ENCODE peak calls at places on chromosomes 6 and 20, in six cellular contexts. A is Caki2; M is ureter; H is NCI-H2029; D is stimulated activated CD8-positive, alpha-beta memory T cell treated with anti-CD3 and anti-CD28 coated beads, Interleukin-12 subunit alpha, Interleukin-12 subunit beta, amount 100 ng/mL, for 4 hours; B is PC-9. U is an unnamed sample.

GRCh38 chr6:57221191-57221935 is 744 bp downstream of the RAB23 start:
- DNase-seq in A (peak), M (peak), H (peak), D (peak), B (peak), U (peak)

GRCh38 chr20:17873410-17874270 is 95.0 kb downstream of the SNX5 start:
- DNase-seq in A (peak), M (peak), H (peak), D (no peak), B (peak), U (peak)

GRCh38 chr6:112933947-112934346 is 586.8 kb downstream of the RFPL4B start:
- DNase-seq in A (no peak), M (no peak), H (no peak), D (no peak), B (no peak), U (no peak)

GRCh38 chr6:51562198-51562597 is 525.2 kb downstream of the PKHD1 start:
- DNase-seq in A (no peak), M (no peak), H (no peak), D (no peak), B (no peak), U (no peak)

GRCh38 chr6:166465671-166466087 is 82.9 kb upstream of the MPC1 start:
- DNase-seq in A (no peak), M (no peak), H (no peak), D (no peak), B (no peak), U (no peak)

GRCh38 chr20:44522841-44523240 is 971 bp upstream of the SERINC3 start:
- DNase-seq in A (no peak), M (no peak), H (no peak), D (no peak), B (no peak), U (no peak)

GRCh38 chr20:59785118-59785959 is 148.1 kb downstream of the SYCP2 start:
- DNase-seq in A (no peak), M (peak), H (no peak), D (no peak), B (no peak), U (no peak)

GRCh38 chr20:31630187-31630790 is 7.4 kb upstream of the COX4I2 start:
- DNase-seq in A (no peak), M (no peak), H (peak), D (no peak), B (no peak), U (no peak)

GRCh38 chr6:13089296-13089994 is 238.9 kb downstream of the TBC1D7 start:
- DNase-seq in A (no peak), M (no peak), H (no peak), D (no peak), B (no peak), U (no peak)

GRCh38 chr20:24787621-24788020 is 161.4 kb upstream of the CST7 start:
- DNase-seq in A (no peak), M (no peak), H (no peak), D (no peak), B (no peak), U (no peak)

GRCh38 chr20:645318-646106 is 7.5 kb downstream of the SRXN1 start:
- DNase-seq in A (peak), M (peak), H (peak), D (peak), B (peak), U (peak)

GRCh38 chr6:24445704-24446103 is 43.0 kb downstream of the MRS2 start:
- DNase-seq in A (no peak), M (no peak), H (no peak), D (no peak), B (no peak), U (no peak)

GRCh38 chr20:63635431-63636141 is 8.7 kb upstream of the GMEB2 start:
- DNase-seq in A (no peak), M (no peak), H (no peak), D (peak), B (no peak), U (no peak)

GRCh38 chr6:5763871-5764270 is 242.9 kb downstream of the NRN1 start:
- DNase-seq in A (peak), M (no peak), H (no peak), D (no peak), B (no peak), U (no peak)

GRCh38 chr20:62900692-62901584 is 25.4 kb downstream of the DIDO1 start:
- DNase-seq in A (peak), M (no peak), H (peak), D (no peak), B (peak), U (peak)

GRCh38 chr20:35871311-35871771 is 83.0 kb downstream of the SCAND1 start:
- DNase-seq in A (no peak), M (peak), H (no peak), D (no peak), B (peak), U (no peak)

GRCh38 chr6:43267619-43268347 is 24.5 kb downstream of the TTBK1 start:
- DNase-seq in A (no peak), M (no peak), H (peak), D (no peak), B (no peak), U (no peak)

GRCh38 chr6:144922120-144922722 is 637.1 kb downstream of the UTRN start:
- DNase-seq in A (no peak), M (no peak), H (no peak), D (no peak), B (no peak), U (no peak)

GRCh38 chr6:10465633-10466499 is 51.0 kb upstream of the TFAP2A start:
- DNase-seq in A (no peak), M (no peak), H (peak), D (no peak), B (peak), U (no peak)

GRCh38 chr20:44204832-44205215 is 5.7 kb downstream of the OSER1 start:
- DNase-seq in A (no peak), M (no peak), H (no peak), D (no peak), B (no peak), U (no peak)

GRCh38 chr6:158328446-158328845 is 16.2 kb downstream of the TULP4 start:
- DNase-seq in A (no peak), M (no peak), H (peak), D (no peak), B (no peak), U (peak)

GRCh38 chr20:25148181-25148981 is 47.1 kb upstream of the ENTPD6 start:
- DNase-seq in A (no peak), M (peak), H (no peak), D (peak), B (no peak), U (peak)

GRCh38 chr6:16257999-16258708 is 19.8 kb downstream of the GMPR start:
- DNase-seq in A (no peak), M (no peak), H (peak), D (no peak), B (no peak), U (no peak)

GRCh38 chr20:34954905-34955231 is 738 bp downstream of the GSS start:
- DNase-seq in A (no peak), M (no peak), H (no peak), D (no peak), B (no peak), U (no peak)

GRCh38 chr20:52160049-52160448 is 31.5 kb downstream of the ZFP64 start:
- DNase-seq in A (no peak), M (no peak), H (no peak), D (no peak), B (no peak), U (no peak)

GRCh38 chr20:38961530-38962043 is 557 bp upstream of the DHX35 start:
- DNase-seq in A (no peak), M (no peak), H (no peak), D (no peak), B (no peak), U (peak)

GRCh38 chr6:135941275-135941674 is 89.8 kb downstream of the PDE7B start:
- DNase-seq in A (no peak), M (no peak), H (no peak), D (no peak), B (no peak), U (no peak)

GRCh38 chr6:42783177-42783875 is 1.5 kb downstream of the BICRAL start:
- DNase-seq in A (peak), M (peak), H (peak), D (peak), B (peak), U (peak)

GRCh38 chr6:113632220-113632864 is 224.8 kb upstream of the MARCKS start:
- DNase-seq in A (peak), M (peak), H (no peak), D (no peak), B (peak), U (no peak)

GRCh38 chr20:48722002-48722731 is 105.6 kb downstream of the PREX1 start:
- DNase-seq in A (peak), M (no peak), H (no peak), D (no peak), B (no peak), U (no peak)

GRCh38 chr6:121851056-121851455 is 415.6 kb downstream of the GJA1 start:
- DNase-seq in A (no peak), M (no peak), H (no peak), D (no peak), B (no peak), U (no peak)

U was measured in NCI-H510A treated with DMSO at 0.1 percent for 48 hours.